ENCODE peak calls at places on chromosomes 2 and 18, in six cellular contexts. I is GM12891, L is tibial artery, T is BJ, K is fibroblast of gingiva, H is Peyer's patch. U is an unnamed sample.

GRCh38 chr2:230931556-230932231 is 6.7 kb upstream of the GPR55 start:
- DNase-seq in K (no peak), H (no peak), L (peak), T (no peak), I (no peak), U (no peak)

GRCh38 chr2:68185541-68186164 is 28.0 kb downstream of the PNO1 start:
- DNase-seq in I (peak), K (peak), T (no peak), L (no peak), H (peak), U (peak)

GRCh38 chr2:63613391-63613901 is 24.7 kb downstream of the MDH1 start:
- DNase-seq in T (peak), L (no peak), I (no peak), H (no peak), K (peak), U (no peak)

GRCh38 chr18:53442415-53442783 is 782.1 kb downstream of the MBD2 start:
- DNase-seq in T (no peak), I (no peak), H (no peak), L (no peak), K (no peak), U (no peak)

GRCh38 chr2:240208096-240208495 is 67.6 kb upstream of the OTOS start:
- DNase-seq in L (peak), H (no peak), I (no peak), T (no peak), K (no peak), U (no peak)

GRCh38 chr18:68897286-68897685 is 99.4 kb downstream of the CCDC102B start:
- DNase-seq in K (no peak), H (no peak), T (no peak), L (no peak), I (no peak), U (no peak)

GRCh38 chr2:74689671-74690070 is 35.6 kb downstream of the SEMA4F start:
- DNase-seq in H (no peak), T (no peak), I (no peak), L (no peak), K (no peak), U (no peak)

GRCh38 chr18:50836521-50836957 is 16.7 kb upstream of the MRO start:
- DNase-seq in T (no peak), K (peak), L (no peak), I (no peak), H (no peak), U (no peak)

GRCh38 chr2:101995019-101995418 is 3.3 kb downstream of the IL1R2 start:
- DNase-seq in T (no peak), K (no peak), L (no peak), H (no peak), I (no peak), U (no peak)

GRCh38 chr2:120913972-120914838 is 178.5 kb downstream of the GLI2 start:
- DNase-seq in H (no peak), L (no peak), K (no peak), I (no peak), T (no peak), U (no peak)

GRCh38 chr18:33600846-33601245 is 22.8 kb downstream of the ASXL3 start:
- DNase-seq in L (no peak), T (no peak), K (no peak), H (no peak), I (no peak), U (no peak)

GRCh38 chr18:8972116-8972515 is 130.4 kb upstream of the NDUFV2 start:
- DNase-seq in K (no peak), L (no peak), T (no peak), I (no peak), H (no peak), U (no peak)

GRCh38 chr2:120797421-120798289 is 62.0 kb downstream of the GLI2 start:
- DNase-seq in H (no peak), I (no peak), L (no peak), K (peak), T (no peak), U (no peak)

GRCh38 chr2:233598952-233599351 is 18.5 kb upstream of the UGT1A8 start:
- DNase-seq in T (no peak), H (no peak), L (no peak), I (no peak), K (peak), U (no peak)

GRCh38 chr2:207465894-207466293 is 63.9 kb upstream of the CREB1 start:
- DNase-seq in T (no peak), L (no peak), H (no peak), I (no peak), K (no peak), U (no peak)

GRCh38 chr2:44186800-44187199 is 18.1 kb downstream of the PPM1B start:
- DNase-seq in I (no peak), T (no peak), K (peak), H (no peak), L (no peak), U (no peak)

GRCh38 chr18:48667276-48668254 is 128.7 kb downstream of the CTIF start:
- DNase-seq in K (no peak), I (no peak), H (no peak), L (peak), T (no peak), U (no peak)

GRCh38 chr2:53331667-53332066 is 435.9 kb upstream of the CHAC2 start:
- DNase-seq in L (no peak), I (no peak), K (no peak), T (no peak), H (no peak), U (no peak)

GRCh38 chr18:3451166-3451988 is 1.4 kb downstream of the TGIF1 start:
- DNase-seq in K (peak), H (peak), L (peak), I (no peak), T (peak), U (no peak)

GRCh38 chr2:47493317-47493716 is 90.4 kb downstream of the MSH2 start:
- DNase-seq in L (peak), K (no peak), T (no peak), I (no peak), H (no peak), U (no peak)

GRCh38 chr2:175854149-175854548 is 147.9 kb downstream of the LNPK start:
- DNase-seq in H (no peak), K (no peak), I (no peak), L (no peak), T (no peak), U (no peak)

GRCh38 chr2:147197754-147198153 is 647.1 kb upstream of the ACVR2A start:
- DNase-seq in I (no peak), T (no peak), H (no peak), K (no peak), L (no peak), U (no peak)

GRCh38 chr2:26805241-26805676 is 19.4 kb downstream of the CENPA start:
- DNase-seq in L (no peak), H (no peak), I (no peak), K (peak), T (peak), U (no peak)